ENCODE peak calls at places on chromosome 10, in four cellular contexts. K, R, A and J are unnamed samples.

GRCh38 chr10:93749218-93749799 is 8.4 kb upstream of the LGI1 start:
- DNase-seq in K (no peak), R (no peak), A (no peak), J (no peak)

GRCh38 chr10:103870503-103870902 is 15.1 kb upstream of the SH3PXD2A start:
- DNase-seq in K (no peak), R (no peak), A (no peak), J (peak)

GRCh38 chr10:111732116-111732785 is 451.3 kb downstream of the GPAM start:
- DNase-seq in K (no peak), R (no peak), A (no peak), J (no peak)

GRCh38 chr10:15300697-15301096 is 70.4 kb downstream of the FAM171A1 start:
- DNase-seq in K (no peak), R (no peak), A (no peak), J (no peak)

GRCh38 chr10:114754445-114755320 is 66.9 kb upstream of the FHIP2A start:
- DNase-seq in K (no peak), R (peak), A (no peak), J (no peak)

GRCh38 chr10:89574348-89574747 is 39.0 kb upstream of the SLC16A12 start:
- DNase-seq in K (no peak), R (no peak), A (no peak), J (no peak)

GRCh38 chr10:35716776-35717175 is 74.7 kb upstream of the FZD8 start:
- DNase-seq in K (no peak), R (no peak), A (no peak), J (no peak)

GRCh38 chr10:21173964-21174669 is 277.0 kb upstream of the NEBL start:
- DNase-seq in K (peak), R (no peak), A (peak), J (peak)

GRCh38 chr10:129971381-129972144 is 7.5 kb upstream of the EBF3 start:
- DNase-seq in K (peak), R (no peak), A (peak), J (peak)